ENCODE peak calls at places on chromosomes 1 and 21, in eight cellular contexts. One of them, this sample, is unnamed.

GRCh38 chr1:152050886-152051764 is 14.3 kb upstream of the S100A11 start:
- DNase-seq in OCI-LY7: no peak
- DNase-seq in GM23248: peak
- DNase-seq in SK-N-SH: no peak
- DNase-seq in hepatocyte: no peak
- DNase-seq in neuronal stem cell: no peak
- DNase-seq in IMR-90: peak
- DNase-seq in fibroblast of lung: no peak
- DNase-seq in this sample: no peak

GRCh38 chr1:116515702-116516101 is 55.1 kb downstream of the CD58 start:
- DNase-seq in OCI-LY7: no peak
- DNase-seq in GM23248: no peak
- DNase-seq in SK-N-SH: peak
- DNase-seq in hepatocyte: no peak
- DNase-seq in neuronal stem cell: no peak
- DNase-seq in IMR-90: no peak
- DNase-seq in fibroblast of lung: no peak
- DNase-seq in this sample: no peak

GRCh38 chr1:3775498-3776230 is 3.1 kb downstream of the SMIM1 start:
- DNase-seq in OCI-LY7: peak
- DNase-seq in GM23248: peak
- DNase-seq in SK-N-SH: peak
- DNase-seq in hepatocyte: peak
- DNase-seq in neuronal stem cell: no peak
- DNase-seq in IMR-90: peak
- DNase-seq in fibroblast of lung: peak
- DNase-seq in this sample: peak

GRCh38 chr1:231338270-231339128 is at the start of gene SPRTN:
- DNase-seq in OCI-LY7: peak
- DNase-seq in GM23248: peak
- DNase-seq in SK-N-SH: peak
- DNase-seq in hepatocyte: no peak
- DNase-seq in neuronal stem cell: no peak
- DNase-seq in IMR-90: peak
- DNase-seq in fibroblast of lung: peak
- DNase-seq in this sample: peak

GRCh38 chr1:220160027-220160426 is 66.1 kb downstream of the IARS2 start:
- DNase-seq in OCI-LY7: no peak
- DNase-seq in GM23248: no peak
- DNase-seq in SK-N-SH: no peak
- DNase-seq in hepatocyte: no peak
- DNase-seq in neuronal stem cell: no peak
- DNase-seq in IMR-90: no peak
- DNase-seq in fibroblast of lung: no peak
- DNase-seq in this sample: no peak

GRCh38 chr1:212415107-212415841 is 588 bp upstream of the PACC1 start:
- DNase-seq in OCI-LY7: peak
- DNase-seq in GM23248: no peak
- DNase-seq in SK-N-SH: peak
- DNase-seq in hepatocyte: no peak
- DNase-seq in neuronal stem cell: no peak
- DNase-seq in IMR-90: no peak
- DNase-seq in fibroblast of lung: no peak
- DNase-seq in this sample: no peak

GRCh38 chr1:179883739-179884138 is 1.7 kb downstream of the TOR1AIP1 start:
- DNase-seq in OCI-LY7: peak
- DNase-seq in GM23248: peak
- DNase-seq in SK-N-SH: no peak
- DNase-seq in hepatocyte: peak
- DNase-seq in neuronal stem cell: no peak
- DNase-seq in IMR-90: peak
- DNase-seq in fibroblast of lung: no peak
- DNase-seq in this sample: peak

GRCh38 chr1:236142358-236143103 is at the start of gene GPR137B:
- DNase-seq in OCI-LY7: peak
- DNase-seq in GM23248: peak
- DNase-seq in SK-N-SH: peak
- DNase-seq in hepatocyte: peak
- DNase-seq in neuronal stem cell: peak
- DNase-seq in IMR-90: peak
- DNase-seq in fibroblast of lung: peak
- DNase-seq in this sample: peak

GRCh38 chr1:156492591-156493080 is 7.9 kb downstream of the MEF2D start:
- DNase-seq in OCI-LY7: peak
- DNase-seq in GM23248: peak
- DNase-seq in SK-N-SH: no peak
- DNase-seq in hepatocyte: no peak
- DNase-seq in neuronal stem cell: no peak
- DNase-seq in IMR-90: no peak
- DNase-seq in fibroblast of lung: no peak
- DNase-seq in this sample: no peak

GRCh38 chr1:42777860-42778259 is 6.9 kb upstream of the TMEM269 start:
- DNase-seq in OCI-LY7: peak
- DNase-seq in GM23248: peak
- DNase-seq in SK-N-SH: peak
- DNase-seq in hepatocyte: peak
- DNase-seq in neuronal stem cell: peak
- DNase-seq in IMR-90: peak
- DNase-seq in fibroblast of lung: peak
- DNase-seq in this sample: peak

GRCh38 chr1:93694833-93695232 is 13.2 kb upstream of the BCAR3 start:
- DNase-seq in OCI-LY7: no peak
- DNase-seq in GM23248: no peak
- DNase-seq in SK-N-SH: no peak
- DNase-seq in hepatocyte: no peak
- DNase-seq in neuronal stem cell: no peak
- DNase-seq in IMR-90: no peak
- DNase-seq in fibroblast of lung: no peak
- DNase-seq in this sample: no peak

GRCh38 chr1:18035145-18035544 is 72.5 kb upstream of the IGSF21 start:
- DNase-seq in OCI-LY7: no peak
- DNase-seq in GM23248: no peak
- DNase-seq in SK-N-SH: no peak
- DNase-seq in hepatocyte: no peak
- DNase-seq in neuronal stem cell: no peak
- DNase-seq in IMR-90: no peak
- DNase-seq in fibroblast of lung: no peak
- DNase-seq in this sample: no peak

GRCh38 chr21:25107708-25108107 is 499.6 kb downstream of the MRPL39 start:
- DNase-seq in OCI-LY7: no peak
- DNase-seq in GM23248: peak
- DNase-seq in SK-N-SH: no peak
- DNase-seq in hepatocyte: no peak
- DNase-seq in neuronal stem cell: no peak
- DNase-seq in IMR-90: peak
- DNase-seq in fibroblast of lung: peak
- DNase-seq in this sample: no peak

GRCh38 chr1:204583909-204584632 is 67.9 kb downstream of the MDM4 start:
- DNase-seq in OCI-LY7: no peak
- DNase-seq in GM23248: no peak
- DNase-seq in SK-N-SH: peak
- DNase-seq in hepatocyte: no peak
- DNase-seq in neuronal stem cell: no peak
- DNase-seq in IMR-90: no peak
- DNase-seq in fibroblast of lung: no peak
- DNase-seq in this sample: no peak

GRCh38 chr1:246271516-246271915 is 235.6 kb downstream of the SMYD3 start:
- DNase-seq in OCI-LY7: no peak
- DNase-seq in GM23248: peak
- DNase-seq in SK-N-SH: no peak
- DNase-seq in hepatocyte: no peak
- DNase-seq in neuronal stem cell: no peak
- DNase-seq in IMR-90: peak
- DNase-seq in fibroblast of lung: peak
- DNase-seq in this sample: no peak

GRCh38 chr1:237492359-237492758 is 398.4 kb downstream of the ZP4 start:
- DNase-seq in OCI-LY7: no peak
- DNase-seq in GM23248: no peak
- DNase-seq in SK-N-SH: peak
- DNase-seq in hepatocyte: no peak
- DNase-seq in neuronal stem cell: no peak
- DNase-seq in IMR-90: no peak
- DNase-seq in fibroblast of lung: no peak
- DNase-seq in this sample: peak

DNA sequence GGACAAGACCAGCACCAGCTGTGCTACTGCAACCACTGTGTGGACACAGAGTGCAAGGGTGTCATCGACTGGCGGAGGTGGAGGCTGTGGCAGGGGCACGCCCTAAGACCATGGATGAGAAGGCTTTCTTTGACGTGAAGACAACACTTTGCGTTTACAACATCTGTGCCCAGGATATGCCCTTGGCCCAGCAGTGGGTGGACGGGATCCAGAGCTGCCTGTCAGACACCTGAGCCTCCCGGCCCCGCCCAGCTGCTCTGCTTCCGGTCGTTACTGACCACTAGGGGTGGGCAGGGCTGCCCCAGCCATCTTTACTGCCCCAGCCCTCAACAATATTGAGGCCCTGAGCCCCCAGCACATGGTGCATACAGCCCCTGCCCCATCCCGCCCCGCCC is 21.4 kb upstream of the NPPB start:
- DNase-seq in OCI-LY7: no peak
- DNase-seq in GM23248: no peak
- DNase-seq in SK-N-SH: no peak
- DNase-seq in hepatocyte: no peak
- DNase-seq in neuronal stem cell: no peak
- DNase-seq in IMR-90: no peak
- DNase-seq in fibroblast of lung: no peak
- DNase-seq in this sample: no peak
- H2AFZ ChIP-seq in OCI-LY7: no peak
- H2AFZ ChIP-seq in GM23248: no peak
- H2AFZ ChIP-seq in SK-N-SH: no peak
- H2AFZ ChIP-seq in hepatocyte: no peak
- H2AFZ ChIP-seq in neuronal stem cell: no peak
- H2AFZ ChIP-seq in IMR-90: no peak
- H2AFZ ChIP-seq in fibroblast of lung: no peak
- H2AFZ ChIP-seq in this sample: no peak

DNA sequence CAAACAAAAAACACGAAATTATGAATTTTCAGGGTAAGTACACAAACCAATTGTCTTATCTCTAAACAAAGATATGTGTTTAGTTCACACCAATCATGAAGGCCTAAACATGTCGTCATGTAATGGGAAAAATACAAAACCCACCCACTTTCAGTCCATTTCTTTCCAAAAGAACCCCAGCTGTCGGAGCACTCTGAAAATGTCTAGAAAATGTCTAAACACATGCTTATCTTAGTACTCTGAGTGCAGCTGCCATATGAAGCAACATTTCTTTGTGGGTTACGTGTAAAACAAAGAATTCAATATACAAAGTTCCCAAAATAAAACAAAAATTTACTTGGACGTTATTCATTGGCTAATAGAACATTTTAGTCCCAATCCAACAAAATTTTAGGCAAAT is 22.7 kb downstream of the SERBP1 start:
- DNase-seq in OCI-LY7: no peak
- DNase-seq in GM23248: no peak
- DNase-seq in SK-N-SH: no peak
- DNase-seq in hepatocyte: no peak
- DNase-seq in neuronal stem cell: no peak
- DNase-seq in IMR-90: peak
- DNase-seq in fibroblast of lung: peak
- DNase-seq in this sample: no peak
- H2AFZ ChIP-seq in OCI-LY7: no peak
- H2AFZ ChIP-seq in GM23248: no peak
- H2AFZ ChIP-seq in SK-N-SH: no peak
- H2AFZ ChIP-seq in hepatocyte: no peak
- H2AFZ ChIP-seq in neuronal stem cell: no peak
- H2AFZ ChIP-seq in IMR-90: no peak
- H2AFZ ChIP-seq in fibroblast of lung: no peak
- H2AFZ ChIP-seq in this sample: no peak

GRCh38 chr1:7953850-7954609 is 7.5 kb upstream of the PARK7 start:
- DNase-seq in OCI-LY7: peak
- DNase-seq in GM23248: peak
- DNase-seq in SK-N-SH: peak
- DNase-seq in hepatocyte: no peak
- DNase-seq in neuronal stem cell: peak
- DNase-seq in IMR-90: peak
- DNase-seq in fibroblast of lung: peak
- DNase-seq in this sample: no peak
- H2AFZ ChIP-seq in OCI-LY7: peak
- H2AFZ ChIP-seq in GM23248: peak
- H2AFZ ChIP-seq in SK-N-SH: peak
- H2AFZ ChIP-seq in hepatocyte: no peak
- H2AFZ ChIP-seq in neuronal stem cell: no peak
- H2AFZ ChIP-seq in IMR-90: peak
- H2AFZ ChIP-seq in fibroblast of lung: peak
- H2AFZ ChIP-seq in this sample: no peak

GRCh38 chr1:181153634-181153961 is 65.1 kb downstream of the IER5 start:
- DNase-seq in OCI-LY7: no peak
- DNase-seq in GM23248: no peak
- DNase-seq in SK-N-SH: no peak
- DNase-seq in hepatocyte: no peak
- DNase-seq in neuronal stem cell: no peak
- DNase-seq in IMR-90: no peak
- DNase-seq in fibroblast of lung: no peak
- DNase-seq in this sample: no peak
- H2AFZ ChIP-seq in OCI-LY7: no peak
- H2AFZ ChIP-seq in GM23248: peak
- H2AFZ ChIP-seq in SK-N-SH: no peak
- H2AFZ ChIP-seq in hepatocyte: no peak
- H2AFZ ChIP-seq in neuronal stem cell: no peak
- H2AFZ ChIP-seq in IMR-90: peak
- H2AFZ ChIP-seq in fibroblast of lung: no peak
- H2AFZ ChIP-seq in this sample: peak

DNA sequence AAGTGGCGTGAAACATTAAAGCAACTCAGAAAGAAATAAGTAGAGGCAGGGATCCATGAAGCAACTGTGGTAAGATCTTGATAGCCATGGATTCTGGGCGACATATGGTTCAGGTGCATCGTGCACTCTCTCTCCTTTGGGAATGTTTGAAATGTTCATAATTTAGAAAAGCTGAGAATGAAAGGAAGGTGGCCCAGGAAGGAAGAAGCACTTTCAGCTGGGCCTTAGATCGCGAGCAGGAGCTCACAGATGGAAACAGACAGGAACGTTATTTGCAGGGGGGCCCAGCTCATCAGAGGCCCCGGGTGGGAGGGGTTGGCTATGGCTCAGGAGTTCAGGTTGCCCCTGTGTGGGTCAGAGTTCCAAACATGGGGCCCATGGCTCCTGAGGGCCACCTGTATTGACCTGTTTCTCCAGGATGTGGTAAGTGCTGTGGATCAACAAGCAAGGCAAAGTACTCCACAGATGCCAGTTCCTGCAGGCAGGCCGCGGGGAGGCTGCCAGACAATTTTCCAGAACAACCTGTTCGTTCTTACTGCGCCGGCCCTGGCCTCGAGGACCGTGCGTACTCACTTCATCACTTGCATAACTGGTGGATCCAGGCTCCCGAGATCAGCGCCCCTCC is 253.2 kb downstream of the TOMM20 start:
- DNase-seq in OCI-LY7: no peak
- DNase-seq in GM23248: no peak
- DNase-seq in SK-N-SH: no peak
- DNase-seq in hepatocyte: no peak
- DNase-seq in neuronal stem cell: no peak
- DNase-seq in IMR-90: no peak
- DNase-seq in fibroblast of lung: no peak
- DNase-seq in this sample: no peak
- H2AFZ ChIP-seq in OCI-LY7: no peak
- H2AFZ ChIP-seq in GM23248: no peak
- H2AFZ ChIP-seq in SK-N-SH: no peak
- H2AFZ ChIP-seq in hepatocyte: no peak
- H2AFZ ChIP-seq in neuronal stem cell: no peak
- H2AFZ ChIP-seq in IMR-90: peak
- H2AFZ ChIP-seq in fibroblast of lung: no peak
- H2AFZ ChIP-seq in this sample: no peak